ENCODE peak calls at places on chromosome 15, in nine cellular contexts. D is thoracic aorta, I is caudate nucleus, H is K562, T is right cardiac atrium, S is pancreas, X is thyroid gland, B is lung, Y is neuronal stem cell. L is an unnamed sample.

GRCh38 chr15:76979996-76980520 is 14.9 kb upstream of the PSTPIP1 start:
- DNase-seq in Y (no peak), I (no peak), S (no peak), T (no peak), D (no peak), H (no peak), X (no peak), B (no peak), L (no peak)

GRCh38 chr15:60673918-60674558 is 195.1 kb upstream of the ICE2 start:
- DNase-seq in I (no peak), S (no peak), B (peak), Y (no peak), T (no peak), H (no peak), D (peak), X (peak), L (peak)

GRCh38 chr15:92050220-92050898 is 196.9 kb downstream of the SLCO3A1 start:
- DNase-seq in T (no peak), S (no peak), D (no peak), X (no peak), Y (no peak), H (no peak), I (no peak), B (no peak), L (no peak)

GRCh38 chr15:37014137-37014536 is 86.2 kb downstream of the MEIS2 start:
- DNase-seq in S (no peak), T (no peak), Y (no peak), D (no peak), X (no peak), B (no peak), I (no peak), H (no peak), L (no peak)

GRCh38 chr15:71742964-71743363 is 67.4 kb upstream of the NR2E3 start:
- DNase-seq in B (no peak), Y (no peak), I (no peak), D (no peak), H (no peak), S (no peak), X (no peak), T (no peak), L (no peak)

GRCh38 chr15:90954712-90955671 is at the start of gene RCCD1:
- DNase-seq in T (peak), I (peak), D (peak), H (peak), S (peak), Y (peak), X (peak), B (peak), L (peak)

GRCh38 chr15:78626611-78627010 is 5.8 kb upstream of the CHRNA3 start:
- DNase-seq in X (no peak), T (no peak), S (no peak), I (no peak), B (no peak), Y (no peak), H (no peak), D (no peak), L (no peak)

GRCh38 chr15:68420186-68420684 is 11.7 kb downstream of the ITGA11 start:
- DNase-seq in S (no peak), I (no peak), D (no peak), T (no peak), X (no peak), B (no peak), H (no peak), Y (peak), L (peak)

GRCh38 chr15:46312133-46312740 is 677.4 kb downstream of the SQOR start:
- DNase-seq in H (peak), Y (peak), X (peak), B (peak), D (peak), T (peak), I (peak), S (peak), L (peak)

GRCh38 chr15:66734961-66735908 is 33.2 kb downstream of the SMAD6 start:
- DNase-seq in T (peak), S (no peak), X (no peak), I (no peak), B (no peak), D (no peak), Y (no peak), H (no peak), L (no peak)

GRCh38 chr15:94972314-94972713 is 741.0 kb downstream of the MCTP2 start:
- DNase-seq in I (no peak), H (no peak), S (no peak), T (no peak), X (no peak), Y (peak), B (no peak), D (no peak), L (no peak)

GRCh38 chr15:36294359-36294758 is 285.1 kb upstream of the CDIN1 start:
- DNase-seq in Y (no peak), X (no peak), T (no peak), H (no peak), I (no peak), S (no peak), D (no peak), B (no peak), L (no peak)

GRCh38 chr15:92618121-92618520 is 37.5 kb downstream of the FAM174B start:
- DNase-seq in D (no peak), I (no peak), X (no peak), S (no peak), B (no peak), T (no peak), Y (no peak), H (no peak), L (no peak)

GRCh38 chr15:27677951-27678350 is 421.2 kb downstream of the OCA2 start:
- DNase-seq in H (no peak), B (no peak), T (no peak), S (no peak), I (no peak), D (no peak), Y (no peak), X (no peak), L (no peak)

GRCh38 chr15:42494998-42495360 is 455 bp upstream of the SNAP23 start:
- DNase-seq in B (peak), I (peak), D (no peak), T (no peak), S (no peak), Y (peak), H (no peak), X (no peak), L (peak)

GRCh38 chr15:25469377-25469776 is 30.6 kb upstream of the UBE3A start:
- DNase-seq in D (no peak), H (no peak), X (peak), Y (no peak), S (no peak), B (no peak), I (no peak), T (no peak), L (peak)

GRCh38 chr15:23038741-23039150 is 623 bp downstream of the TUBGCP5 start:
- DNase-seq in X (peak), S (no peak), B (no peak), H (no peak), T (no peak), Y (no peak), I (no peak), D (no peak), L (no peak)

GRCh38 chr15:31342381-31342780 is 15.7 kb downstream of the KLF13 start:
- DNase-seq in B (no peak), Y (no peak), T (peak), I (no peak), S (no peak), D (no peak), X (peak), H (no peak), L (no peak)

GRCh38 chr15:31343831-31344230 is 17.2 kb downstream of the KLF13 start:
- DNase-seq in X (peak), Y (no peak), S (peak), B (no peak), D (no peak), T (no peak), I (no peak), H (no peak), L (no peak)

GRCh38 chr15:31341501-31342195 is 15.0 kb downstream of the KLF13 start:
- DNase-seq in D (no peak), B (no peak), S (no peak), X (no peak), T (no peak), H (no peak), I (no peak), Y (no peak), L (no peak)

GRCh38 chr15:31344266-31344665 is 17.6 kb downstream of the KLF13 start:
- DNase-seq in H (no peak), I (no peak), S (peak), D (no peak), B (no peak), T (no peak), X (peak), Y (no peak), L (no peak)

GRCh38 chr15:31342781-31343626 is 16.4 kb downstream of the KLF13 start:
- DNase-seq in T (peak), B (no peak), D (no peak), H (no peak), S (peak), X (peak), Y (no peak), I (no peak), L (no peak)
- H3K27ac ChIP-seq in T (peak), B (peak), D (no peak), H (no peak), S (no peak), X (peak), Y (no peak), I (no peak), L (no peak)

DNA sequence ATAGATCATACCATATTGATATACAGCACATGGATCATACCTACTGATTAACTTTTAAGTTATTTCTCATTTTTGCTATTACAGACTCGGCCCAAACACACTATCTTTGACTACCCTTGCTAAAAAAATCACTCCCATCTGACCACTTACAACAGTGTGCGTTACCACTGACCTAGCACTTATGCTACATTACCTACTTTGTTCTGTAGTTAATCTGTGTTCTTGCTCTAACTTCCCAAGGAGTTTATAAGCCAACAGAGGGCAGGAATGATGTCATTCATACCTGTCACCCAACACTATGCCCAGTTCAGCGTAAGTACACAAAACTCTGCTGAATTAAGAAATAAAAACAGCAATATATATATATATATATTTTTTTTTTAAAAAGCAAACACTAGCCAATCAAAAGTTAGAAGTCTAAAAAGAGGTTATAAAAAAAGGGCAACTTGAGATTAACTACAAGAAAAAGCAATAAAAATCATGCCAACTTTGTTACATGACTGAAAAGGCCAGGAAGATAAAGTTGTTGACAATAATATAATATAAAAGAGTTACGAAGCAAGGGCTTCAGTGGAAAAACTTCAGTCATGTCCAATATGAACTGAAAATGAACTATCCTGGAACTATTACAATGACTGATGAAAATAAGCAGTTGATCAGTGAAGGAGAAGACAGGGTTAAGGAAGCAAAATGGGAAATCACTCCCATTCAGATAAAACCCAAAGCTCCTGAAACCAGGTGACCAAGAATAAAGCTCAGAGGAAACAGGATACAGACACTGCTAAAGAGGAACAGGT is 33.6 kb downstream of the EDC3 start:
- DNase-seq in X (no peak), H (no peak), S (no peak), D (no peak), I (no peak), T (no peak), B (no peak), Y (no peak), L (no peak)
- H3K27ac ChIP-seq in X (peak), H (no peak), S (no peak), D (no peak), I (no peak), T (no peak), B (no peak), Y (no peak), L (no peak)

GRCh38 chr15:70474367-70474681 is 289.0 kb downstream of the UACA start:
- DNase-seq in D (no peak), Y (no peak), H (no peak), I (no peak), B (no peak), X (no peak), S (no peak), T (peak), L (no peak)

GRCh38 chr15:70475439-70475781 is 287.9 kb downstream of the UACA start:
- DNase-seq in H (no peak), T (no peak), S (no peak), I (no peak), B (no peak), D (no peak), Y (no peak), X (no peak), L (no peak)

GRCh38 chr15:70476441-70476840 is 286.9 kb downstream of the UACA start:
- DNase-seq in B (no peak), D (no peak), I (no peak), X (no peak), H (no peak), T (peak), Y (no peak), S (peak), L (no peak)

GRCh38 chr15:70474682-70475438 is 288.5 kb downstream of the UACA start:
- DNase-seq in D (peak), B (peak), S (no peak), H (no peak), I (no peak), Y (no peak), T (peak), X (peak), L (no peak)

GRCh38 chr15:70475921-70476320 is 287.4 kb downstream of the UACA start:
- DNase-seq in S (no peak), H (no peak), I (no peak), D (no peak), T (peak), B (no peak), X (no peak), Y (no peak), L (no peak)
- H3K27ac ChIP-seq in S (no peak), H (no peak), I (no peak), D (peak), T (no peak), B (no peak), X (no peak), Y (no peak), L (no peak)

DNA sequence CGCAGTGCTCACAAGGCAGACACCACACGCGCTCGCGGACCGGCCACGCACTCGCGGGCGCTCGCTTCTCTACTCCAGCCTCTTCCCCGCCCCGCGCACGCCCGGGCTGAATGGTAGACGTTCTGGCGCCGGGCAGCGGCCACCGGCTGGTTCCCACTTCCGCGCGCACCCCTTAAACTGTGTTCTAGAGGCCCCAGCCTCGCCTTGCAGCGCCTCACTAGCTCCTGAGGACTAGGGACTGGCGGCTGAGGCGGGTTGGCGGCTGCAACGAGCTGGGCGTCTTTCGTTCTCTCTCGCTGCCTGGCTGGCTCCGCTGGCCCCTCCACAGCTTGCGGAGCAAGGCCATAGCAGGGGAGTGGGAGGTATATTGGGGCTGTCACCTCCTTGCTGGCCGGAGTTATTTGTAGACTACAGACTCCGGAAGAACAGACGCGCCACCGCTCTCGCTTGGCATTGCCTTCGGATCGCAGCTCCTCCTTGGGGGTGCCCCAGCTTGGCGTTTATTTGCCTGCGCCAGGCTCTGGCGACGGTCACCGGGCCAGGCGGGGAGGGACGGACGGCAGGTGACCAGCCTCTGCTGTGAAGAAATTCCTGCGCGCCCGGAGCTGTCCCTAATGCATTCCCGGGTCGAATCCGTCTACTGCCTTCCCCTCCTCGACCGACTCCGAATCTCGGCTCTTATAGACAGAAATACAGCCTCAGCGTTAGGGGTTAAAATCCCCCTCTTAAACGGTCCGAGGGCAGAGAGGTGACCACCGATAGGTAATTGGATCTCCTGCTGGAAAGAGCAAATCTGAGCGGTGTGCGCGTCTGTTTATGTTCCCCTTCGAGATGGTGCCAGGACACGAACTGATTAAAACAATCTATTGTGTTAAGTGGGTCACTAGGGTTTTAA is 1.3 kb downstream of the GREM1 start:
- DNase-seq in T (peak), D (no peak), S (peak), H (no peak), I (no peak), X (peak), B (no peak), Y (peak), L (no peak)
- H3K27ac ChIP-seq in T (no peak), D (no peak), S (no peak), H (no peak), I (no peak), X (no peak), B (no peak), Y (no peak), L (no peak)

GRCh38 chr15:82178061-82178460 is 84.5 kb downstream of the EFL1 start:
- DNase-seq in I (no peak), H (no peak), T (no peak), S (no peak), D (no peak), B (no peak), X (no peak), Y (no peak), L (no peak)

GRCh38 chr15:82177291-82178010 is 85.1 kb downstream of the EFL1 start:
- DNase-seq in T (no peak), I (no peak), D (no peak), B (no peak), X (no peak), H (no peak), S (no peak), Y (no peak), L (no peak)

GRCh38 chr15:82173108-82173507 is 89.4 kb downstream of the EFL1 start:
- DNase-seq in I (no peak), B (no peak), T (no peak), D (no peak), Y (no peak), S (no peak), X (no peak), H (no peak), L (no peak)

GRCh38 chr15:82174471-82174870 is 88.1 kb downstream of the EFL1 start:
- DNase-seq in B (no peak), Y (no peak), H (no peak), D (no peak), I (no peak), X (no peak), S (no peak), T (no peak), L (no peak)

GRCh38 chr15:82176528-82176927 is 86.0 kb downstream of the EFL1 start:
- DNase-seq in D (no peak), I (no peak), X (no peak), S (no peak), H (peak), T (no peak), Y (no peak), B (no peak), L (no peak)
- H3K27ac ChIP-seq in D (no peak), I (no peak), X (no peak), S (no peak), H (no peak), T (no peak), Y (no peak), B (no peak), L (no peak)

GRCh38 chr15:89307046-89307587 is 27.5 kb downstream of the POLG start:
- DNase-seq in B (no peak), D (no peak), S (no peak), H (no peak), Y (no peak), I (no peak), X (no peak), T (no peak), L (no peak)
- H3K27ac ChIP-seq in B (no peak), D (no peak), S (no peak), H (no peak), Y (no peak), I (no peak), X (no peak), T (no peak), L (no peak)

GRCh38 chr15:33111051-33111451 is 83.5 kb downstream of the FMN1 start:
- DNase-seq in D (no peak), Y (no peak), B (no peak), H (no peak), I (no peak), S (no peak), X (no peak), T (no peak), L (no peak)

GRCh38 chr15:33109345-33109744 is 85.2 kb downstream of the FMN1 start:
- DNase-seq in X (no peak), I (no peak), D (no peak), H (no peak), B (no peak), T (no peak), Y (no peak), S (no peak), L (no peak)

GRCh38 chr15:33107950-33108349 is 86.6 kb downstream of the FMN1 start:
- DNase-seq in S (no peak), I (no peak), H (no peak), T (no peak), D (no peak), B (no peak), Y (no peak), X (no peak), L (no peak)

GRCh38 chr15:33112541-33113105 is 81.9 kb downstream of the FMN1 start:
- DNase-seq in Y (no peak), D (no peak), B (no peak), H (no peak), X (no peak), S (no peak), T (no peak), I (no peak), L (no peak)

DNA sequence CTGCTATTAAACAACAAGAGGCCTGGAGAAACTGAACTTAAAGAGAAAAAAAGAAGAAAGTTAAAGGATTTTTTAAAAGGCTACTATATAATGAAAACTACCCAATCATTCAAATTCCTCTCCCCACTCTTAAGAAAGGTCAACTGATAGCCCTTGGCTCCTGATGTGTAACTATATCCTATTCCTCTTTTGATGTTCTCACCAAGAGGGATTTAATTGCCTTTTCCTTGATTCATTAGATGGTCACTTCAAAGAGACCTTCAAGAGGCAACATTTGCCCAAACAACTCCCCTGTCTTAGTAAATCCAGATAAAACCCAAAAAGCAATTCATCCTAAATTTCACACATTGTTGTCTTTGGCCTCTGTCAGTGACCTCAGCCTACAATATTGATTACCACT is 86.0 kb downstream of the FMN1 start:
- DNase-seq in I (no peak), D (no peak), X (no peak), Y (no peak), T (no peak), H (no peak), S (no peak), B (no peak), L (no peak)
- H3K27ac ChIP-seq in I (no peak), D (no peak), X (no peak), Y (no peak), T (no peak), H (no peak), S (no peak), B (no peak), L (no peak)

GRCh38 chr15:88543065-88543776 is 3.3 kb downstream of the DET1 start:
- DNase-seq in D (no peak), H (no peak), T (no peak), S (no peak), I (no peak), Y (no peak), X (no peak), B (no peak), L (no peak)
- H3K27ac ChIP-seq in D (no peak), H (peak), T (peak), S (no peak), I (no peak), Y (no peak), X (no peak), B (peak), L (no peak)

L was measured in testis.